ENCODE peak calls at places on chromosomes 3 and 15, in nine cellular contexts. H, D, A, U, Q, B, N, J and G are unnamed samples.
A peak's percentile ranks its signal among the peaks of the same experiment; 100 is the strongest.

GRCh38 chr15:29636140-29636539 is 186.1 kb downstream of the TJP1 start:
- DNase-seq in Q (no peak), H (no peak), U (no peak), B (peak; percentile 41), N (peak; percentile 71), D (no peak), A (no peak), J (no peak), G (no peak)

GRCh38 chr3:39637807-39638206 is 170.3 kb downstream of the MOBP start:
- DNase-seq in B (peak; percentile 5), J (no peak), U (peak; percentile 47), A (no peak), H (peak; percentile 22), N (no peak), Q (no peak), D (peak; percentile 82), G (peak; percentile 53)

GRCh38 chr15:88215249-88215648 is 41.3 kb downstream of the NTRK3 start:
- DNase-seq in N (no peak), B (no peak), H (no peak), J (no peak), U (no peak), Q (no peak), A (no peak), D (no peak), G (no peak)

GRCh38 chr3:42473083-42473932 is 29.1 kb upstream of the VIPR1 start:
- DNase-seq in Q (no peak), U (no peak), D (peak; percentile 92), N (peak; percentile 63), B (no peak), H (no peak), A (peak; percentile 33), J (no peak), G (no peak)

GRCh38 chr3:53820756-53821580 is 25.3 kb downstream of the CHDH start:
- DNase-seq in N (no peak), A (no peak), Q (peak; percentile 76), D (no peak), H (no peak), J (no peak), U (no peak), B (no peak), G (no peak)

GRCh38 chr15:48330855-48331795 is at the start of gene DUT:
- DNase-seq in Q (peak; percentile 92), B (peak; percentile 40), H (peak; percentile 54), A (peak; percentile 85), U (peak; percentile 60), J (peak; percentile 82), N (peak; percentile 86), D (peak; percentile 86), G (peak; percentile 89)

GRCh38 chr3:101676765-101677435 is at the start of gene ZBTB11:
- DNase-seq in N (peak; percentile 100), U (peak; percentile 82), A (peak; percentile 100), J (peak; percentile 100), Q (peak; percentile 100), D (peak; percentile 100), B (peak; percentile 99), H (peak; percentile 72), G (no peak)

GRCh38 chr15:63908986-63909385 is 75.2 kb upstream of the HERC1 start:
- DNase-seq in A (no peak), U (no peak), H (no peak), N (no peak), B (no peak), D (peak; percentile 37), J (no peak), Q (no peak), G (no peak)

GRCh38 chr3:79651536-79652065 is 116.2 kb downstream of the ROBO1 start:
- DNase-seq in U (no peak), N (no peak), Q (no peak), A (no peak), D (no peak), H (no peak), J (no peak), B (no peak), G (no peak)

GRCh38 chr3:111610189-111610588 is 15.0 kb upstream of the ZBED2 start:
- DNase-seq in N (no peak), J (no peak), D (no peak), U (no peak), Q (no peak), H (no peak), B (no peak), A (no peak), G (no peak)

GRCh38 chr15:89496155-89497098 is at the start of gene RHCG:
- DNase-seq in Q (peak; percentile 78), B (peak; percentile 69), U (peak; percentile 45), A (no peak), H (no peak), N (no peak), J (no peak), D (peak; percentile 52), G (peak; percentile 45)

GRCh38 chr3:126342211-126342610 is 15.0 kb downstream of the KLF15 start:
- DNase-seq in H (no peak), J (no peak), N (peak; percentile 33), B (no peak), U (no peak), A (no peak), D (no peak), Q (peak; percentile 57), G (no peak)

GRCh38 chr15:60351066-60351465 is 46.7 kb downstream of the ANXA2 start:
- DNase-seq in A (no peak), J (no peak), D (no peak), H (no peak), Q (no peak), B (no peak), U (no peak), N (no peak), G (no peak)

GRCh38 chr3:118641608-118642007 is 393.0 kb downstream of the IGSF11 start:
- DNase-seq in H (no peak), J (no peak), N (no peak), A (no peak), Q (no peak), B (no peak), D (no peak), U (peak; percentile 5), G (no peak)

GRCh38 chr3:19931767-19932188 is 2.2 kb downstream of the EFHB start:
- DNase-seq in J (no peak), U (no peak), B (no peak), Q (no peak), D (no peak), H (no peak), A (no peak), N (no peak), G (peak; percentile 62)

GRCh38 chr15:39511000-39511914 is 69.6 kb upstream of the THBS1 start:
- DNase-seq in A (peak; percentile 62), Q (no peak), H (peak; percentile 79), N (no peak), U (peak; percentile 19), B (no peak), J (peak; percentile 54), D (peak; percentile 72), G (no peak)

GRCh38 chr15:71945012-71945411 is 134.7 kb downstream of the NR2E3 start:
- DNase-seq in N (no peak), U (no peak), B (no peak), Q (no peak), H (no peak), J (no peak), D (no peak), A (no peak), G (no peak)

GRCh38 chr3:183745300-183746098 is 47.9 kb downstream of the YEATS2 start:
- DNase-seq in N (no peak), A (no peak), B (peak; percentile 55), H (no peak), U (no peak), D (peak; percentile 21), J (no peak), Q (no peak), G (no peak)

GRCh38 chr3:47113669-47114365 is 50.1 kb downstream of the SETD2 start:
- DNase-seq in Q (no peak), A (no peak), J (no peak), H (peak; percentile 14), B (no peak), U (no peak), N (no peak), D (no peak), G (no peak)

GRCh38 chr3:112755845-112756671 is 90.6 kb downstream of the CD200R1L start:
- DNase-seq in B (no peak), A (no peak), J (no peak), U (no peak), Q (no peak), N (no peak), H (no peak), D (no peak), G (no peak)

DNA sequence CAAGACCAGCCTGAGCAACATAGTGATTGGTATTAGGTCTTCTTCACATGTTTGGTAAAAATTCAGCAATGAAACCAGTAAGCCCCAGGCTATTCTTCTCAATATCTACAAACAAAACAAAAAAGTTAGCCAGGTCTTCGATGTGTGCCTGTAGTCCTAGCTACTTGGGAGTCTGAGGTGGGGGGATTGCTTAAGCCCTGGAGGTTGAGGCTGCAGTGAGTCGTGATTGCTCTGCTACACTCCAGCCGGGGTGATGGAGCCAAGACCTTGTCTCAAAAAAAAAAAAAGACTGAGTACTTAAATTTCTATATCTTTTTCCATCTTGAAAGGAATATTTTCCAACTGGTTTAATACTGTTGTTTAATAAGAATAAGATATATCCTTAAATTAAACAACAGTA is 106.8 kb downstream of the MBNL1 start:
- DNase-seq in A (no peak), B (no peak), Q (no peak), H (no peak), J (no peak), D (no peak), U (no peak), N (no peak), G (peak; percentile 15)
- TF ChIP-seq POLR2A in A (no peak), B (no peak), Q (no peak), H (no peak), J (no peak), D (no peak), U (no peak), N (no peak), G (no peak)

GRCh38 chr15:100918034-100918689 is 995 bp upstream of the LRRK1 start:
- DNase-seq in B (peak; percentile 8), U (peak; percentile 77), A (peak; percentile 60), N (peak; percentile 90), D (peak; percentile 78), Q (peak; percentile 88), J (peak; percentile 69), H (peak; percentile 80), G (peak; percentile 74)
- TF ChIP-seq POLR2A in B (no peak), U (no peak), A (no peak), N (peak; percentile 30), D (no peak), Q (no peak), J (peak; percentile 25), H (peak; percentile 43), G (no peak)

GRCh38 chr3:9803494-9803893 is 6.6 kb upstream of the TTLL3 start:
- DNase-seq in D (no peak), B (no peak), N (no peak), Q (no peak), A (no peak), H (no peak), U (no peak), J (no peak), G (no peak)
- TF ChIP-seq POLR2A in D (no peak), B (no peak), N (no peak), Q (no peak), A (no peak), H (no peak), U (no peak), J (no peak), G (no peak)

DNA sequence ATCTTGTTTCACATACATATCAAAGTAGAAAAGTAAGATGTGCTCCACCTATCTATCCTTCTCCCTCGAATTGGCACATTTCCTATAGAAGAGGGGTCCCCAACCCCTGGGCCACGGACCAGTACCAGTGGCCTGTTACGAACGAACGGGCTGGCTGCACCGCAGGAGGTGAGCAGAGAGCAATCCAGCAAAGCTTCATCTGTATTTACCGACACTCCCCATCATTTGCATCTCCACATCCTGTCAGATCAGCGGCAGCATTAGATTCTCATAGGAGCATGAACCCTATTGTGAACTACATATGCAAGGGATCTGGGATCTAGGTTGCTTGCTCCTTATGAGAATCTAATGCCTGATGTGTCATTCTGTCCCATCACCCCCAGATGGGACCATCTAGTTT is 94.9 kb upstream of the CGNL1 start:
- DNase-seq in B (no peak), N (no peak), A (no peak), J (no peak), D (no peak), H (no peak), Q (no peak), U (no peak), G (no peak)
- TF ChIP-seq POLR2A in B (no peak), N (no peak), A (no peak), J (no peak), D (no peak), H (no peak), Q (no peak), U (no peak), G (no peak)